ENCODE peak calls at places on chromosomes 2 and 18, in seven cellular contexts. H is heart left ventricle; F is NCI-H82; N is fibroblast of mammary gland; G is HT-29; W is stromal cell of bone marrow; X is CD8-positive, alpha-beta memory T cell. C is an unnamed sample.

GRCh38 chr2:10828346-10828745 is 15.8 kb upstream of the PDIA6 start:
- DNase-seq in F (no peak), H (no peak), X (no peak), N (no peak), W (no peak), G (no peak), C (no peak)

GRCh38 chr2:33158482-33159003 is 211.8 kb downstream of the LTBP1 start:
- DNase-seq in H (no peak), W (peak; percentile 74), X (no peak), N (peak; percentile 64), G (no peak), F (no peak), C (no peak)

GRCh38 chr2:219627105-219628100 is at the start of gene SLC4A3:
- DNase-seq in W (no peak), H (peak; percentile 52), F (peak; percentile 67), G (no peak), N (no peak), X (no peak), C (peak; percentile 40)

GRCh38 chr18:12422936-12423335 is 15.2 kb downstream of the PRELID3A start:
- DNase-seq in F (peak; percentile 88), X (no peak), N (no peak), H (no peak), G (peak; percentile 74), W (no peak), C (peak; percentile 74)

GRCh38 chr2:232976176-232976575 is 36.9 kb downstream of the NGEF start:
- DNase-seq in G (no peak), F (no peak), H (no peak), X (no peak), W (no peak), N (no peak), C (no peak)

GRCh38 chr2:191030521-191031154 is 16.7 kb upstream of the STAT1 start:
- DNase-seq in F (peak; percentile 79), N (peak; percentile 63), H (no peak), G (peak; percentile 50), W (no peak), X (peak; percentile 52), C (peak; percentile 68)

GRCh38 chr18:26978812-26979341 is 113.4 kb upstream of the AQP4 start:
- DNase-seq in W (no peak), X (no peak), G (no peak), F (no peak), H (no peak), N (no peak), C (no peak)

GRCh38 chr18:40935423-40935822 is 1019.6 kb upstream of the PIK3C3 start:
- DNase-seq in W (peak; percentile 8), F (peak; percentile 52), N (peak; percentile 46), H (no peak), X (no peak), G (peak; percentile 54), C (peak; percentile 64)

GRCh38 chr2:233414777-233415570 is 60.7 kb downstream of the DGKD start:
- DNase-seq in G (no peak), H (no peak), F (no peak), W (no peak), X (no peak), N (peak; percentile 59), C (no peak)

GRCh38 chr2:179235463-179236108 is 29.0 kb downstream of the SESTD1 start:
- DNase-seq in F (no peak), H (no peak), G (no peak), X (no peak), W (peak; percentile 48), N (peak; percentile 70), C (no peak)

GRCh38 chr2:127608061-127609011 is 37.6 kb upstream of the GPR17 start:
- DNase-seq in F (no peak), H (peak; percentile 5), X (no peak), N (no peak), W (no peak), G (no peak), C (no peak)

GRCh38 chr2:202909394-202910192 is 1.9 kb downstream of the WDR12 start:
- DNase-seq in F (no peak), G (no peak), N (peak; percentile 29), H (no peak), X (no peak), W (no peak), C (no peak)

GRCh38 chr2:138112536-138112935 is 148.3 kb downstream of the HNMT start:
- DNase-seq in F (no peak), X (no peak), H (no peak), N (peak; percentile 13), G (no peak), W (no peak), C (no peak)

GRCh38 chr18:2935438-2936192 is 77.3 kb downstream of the LPIN2 start:
- DNase-seq in W (no peak), G (no peak), N (peak; percentile 18), F (no peak), X (no peak), H (no peak), C (no peak)

GRCh38 chr2:41313082-41313481 is 734.7 kb upstream of the PKDCC start:
- DNase-seq in F (no peak), X (no peak), W (no peak), H (no peak), G (no peak), N (no peak), C (no peak)

GRCh38 chr2:39281391-39281790 is 37.6 kb upstream of the CDKL4 start:
- DNase-seq in H (no peak), G (no peak), X (no peak), W (no peak), N (no peak), F (no peak), C (peak; percentile 14)

GRCh38 chr18:79577451-79578395 is 101.9 kb upstream of the CTDP1 start:
- DNase-seq in W (no peak), X (no peak), G (no peak), N (no peak), H (peak; percentile 29), F (no peak), C (no peak)

GRCh38 chr18:36772339-36772738 is 56.5 kb downstream of the TPGS2 start:
- DNase-seq in W (no peak), G (no peak), F (no peak), H (no peak), X (no peak), N (peak; percentile 46), C (no peak)

GRCh38 chr2:41736105-41736567 is 311.7 kb upstream of the PKDCC start:
- DNase-seq in G (no peak), H (no peak), F (no peak), X (no peak), N (peak; percentile 49), W (peak; percentile 82), C (no peak)

GRCh38 chr2:75589344-75590105 is 28.8 kb upstream of the EVA1A start:
- DNase-seq in N (peak; percentile 32), G (no peak), W (no peak), X (no peak), F (no peak), H (no peak), C (no peak)

GRCh38 chr2:128410035-128410757 is 91.5 kb upstream of the HS6ST1 start:
- DNase-seq in W (no peak), X (no peak), N (no peak), H (no peak), G (no peak), F (no peak), C (no peak)

GRCh38 chr2:171595456-171595855 is 73.2 kb downstream of the CYBRD1 start:
- DNase-seq in W (no peak), H (no peak), G (no peak), N (peak; percentile 77), F (no peak), X (no peak), C (no peak)